ENCODE peak calls at places on chromosomes 4 and X, in nine cellular contexts. U, D, J, A, T, C, N, W and O are unnamed samples.

GRCh38 chr4:96525901-96526300 is 686.0 kb downstream of the PDHA2 start:
- DNase-seq in U (no peak), D (no peak), J (no peak), A (no peak), T (no peak), C (no peak), N (no peak), W (no peak), O (no peak)

GRCh38 chrX:57583477-57583876 is 8.3 kb upstream of the ZXDB start:
- DNase-seq in U (no peak), D (no peak), J (no peak), A (no peak), T (no peak), C (no peak), N (no peak), W (no peak), O (no peak)

GRCh38 chr4:184238072-184238743 is 20.5 kb upstream of the ENPP6 start:
- DNase-seq in U (no peak), D (no peak), J (no peak), A (no peak), T (no peak), C (no peak), N (no peak), W (no peak), O (no peak)

GRCh38 chr4:7808752-7809151 is 130.9 kb downstream of the AFAP1 start:
- DNase-seq in U (no peak), D (no peak), J (peak; percentile 18), A (peak; percentile 72), T (no peak), C (no peak), N (no peak), W (no peak), O (no peak)

GRCh38 chr4:101118641-101119040 is 228.7 kb downstream of the PPP3CA start:
- DNase-seq in U (no peak), D (no peak), J (no peak), A (no peak), T (no peak), C (no peak), N (no peak), W (no peak), O (no peak)

GRCh38 chr4:94126669-94127068 is 81.0 kb upstream of the SMARCAD1 start:
- DNase-seq in U (no peak), D (no peak), J (no peak), A (no peak), T (no peak), C (no peak), N (no peak), W (no peak), O (no peak)

GRCh38 chrX:154829926-154830442 is 4.5 kb downstream of the SMIM9 start:
- DNase-seq in U (no peak), D (no peak), J (no peak), A (no peak), T (no peak), C (no peak), N (no peak), W (no peak), O (no peak)

GRCh38 chrX:153414838-153415552 is 3.7 kb downstream of the ZFP92 start:
- DNase-seq in U (no peak), D (peak; percentile 63), J (no peak), A (peak; percentile 46), T (no peak), C (peak; percentile 49), N (no peak), W (peak; percentile 27), O (peak; percentile 47)

GRCh38 chrX:149074429-149074828 is 430.7 kb downstream of the IDS start:
- DNase-seq in U (no peak), D (no peak), J (no peak), A (peak; percentile 8), T (no peak), C (peak; percentile 61), N (no peak), W (peak; percentile 49), O (no peak)

GRCh38 chrX:108072746-108073145 is 18.6 kb downstream of the PSMD10 start:
- DNase-seq in U (no peak), D (no peak), J (no peak), A (peak; percentile 2), T (no peak), C (no peak), N (no peak), W (no peak), O (no peak)

GRCh38 chr4:155399974-155400697 is 23.4 kb upstream of the MAP9 start:
- DNase-seq in U (no peak), D (no peak), J (no peak), A (no peak), T (no peak), C (no peak), N (no peak), W (no peak), O (no peak)
- H3K27ac ChIP-seq in U (no peak overlapping the region), D (no peak overlapping the region), J (no peak overlapping the region), A (no peak overlapping the region), T (no peak overlapping the region), C (no peak overlapping the region), N (no peak overlapping the region), W (no peak overlapping the region), O (no peak overlapping the region)

GRCh38 chr4:168856312-168856711 is 153.7 kb downstream of the CBR4 start:
- DNase-seq in U (no peak), D (no peak), J (no peak), A (peak; percentile 97), T (no peak), C (no peak), N (no peak), W (no peak), O (no peak)

GRCh38 chr4:168857009-168857408 is 153.0 kb downstream of the CBR4 start:
- DNase-seq in U (no peak), D (no peak), J (no peak), A (no peak), T (no peak), C (no peak), N (no peak), W (no peak), O (no peak)

GRCh38 chr4:168859100-168859499 is 151.0 kb downstream of the CBR4 start:
- DNase-seq in U (no peak), D (no peak), J (no peak), A (no peak), T (no peak), C (no peak), N (no peak), W (no peak), O (no peak)

GRCh38 chr4:168859888-168860694 is 150.0 kb downstream of the CBR4 start:
- DNase-seq in U (no peak), D (no peak), J (no peak), A (no peak), T (no peak), C (no peak), N (no peak), W (no peak), O (no peak)

DNA sequence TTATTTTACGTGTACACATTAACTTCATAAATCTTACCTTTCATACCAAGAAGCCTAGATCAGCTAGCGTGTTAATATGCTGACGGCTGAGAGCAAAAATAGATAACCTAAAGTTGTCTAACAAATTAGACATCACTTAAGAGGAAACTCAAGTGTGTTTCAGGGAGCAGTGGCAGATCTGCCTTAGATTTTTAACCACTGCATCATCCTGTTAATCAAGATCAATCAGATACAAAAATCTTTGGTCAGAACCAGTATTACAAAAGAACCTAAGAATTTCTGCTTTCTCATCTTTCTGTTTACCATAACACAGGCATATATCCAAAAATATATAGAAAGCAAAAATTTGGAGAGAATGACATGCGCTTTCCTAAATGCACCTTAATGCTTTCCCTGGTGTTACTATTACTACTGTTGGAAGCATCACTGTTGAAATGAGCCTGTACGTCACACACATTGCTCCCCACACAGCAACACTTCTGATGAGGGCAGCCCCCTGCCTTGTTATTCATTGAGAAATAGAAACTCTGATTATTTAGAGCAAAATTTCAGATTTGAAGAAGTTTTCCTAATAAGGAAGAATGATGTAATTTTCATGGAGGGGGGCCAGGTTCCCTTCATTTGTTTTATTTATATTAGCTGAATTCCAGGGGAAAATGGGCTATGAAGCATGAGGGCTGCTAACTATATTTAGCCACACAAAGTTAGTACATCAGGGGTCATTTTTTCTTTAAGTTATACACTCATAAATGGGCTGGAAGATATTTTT is 152.3 kb downstream of the CBR4 start:
- DNase-seq in U (no peak), D (no peak), J (no peak), A (peak; percentile 75), T (no peak), C (no peak), N (no peak), W (no peak), O (no peak)
- H3K36me3 ChIP-seq in U (peaks cover 9% of the 10 kb centered on the region), D (no peaks in the 10 kb centered on the region), J (no peaks in the 10 kb centered on the region), A (peaks cover 10% of the 10 kb centered on the region), T (no peaks in the 10 kb centered on the region), C (no peaks in the 10 kb centered on the region), N (peaks cover 5% of the 10 kb centered on the region), W (peaks cover 9% of the 10 kb centered on the region), O (peaks cover 5% of the 10 kb centered on the region)

GRCh38 chr4:176789955-176790354 is 2.8 kb downstream of the VEGFC start:
- DNase-seq in U (no peak), D (no peak), J (no peak), A (peak; percentile 76), T (no peak), C (no peak), N (no peak), W (no peak), O (no peak)

GRCh38 chr4:176790398-176790797 is 2.3 kb downstream of the VEGFC start:
- DNase-seq in U (no peak), D (no peak), J (no peak), A (no peak), T (no peak), C (no peak), N (no peak), W (no peak), O (no peak)

GRCh38 chr4:176788248-176788647 is 4.5 kb downstream of the VEGFC start:
- DNase-seq in U (no peak), D (no peak), J (no peak), A (no peak), T (no peak), C (no peak), N (no peak), W (no peak), O (no peak)

GRCh38 chr4:176791591-176792347 is 953 bp downstream of the VEGFC start:
- DNase-seq in U (no peak), D (peak; percentile 79), J (peak; percentile 64), A (peak; percentile 70), T (no peak), C (peak; percentile 26), N (peak; percentile 72), W (peak; percentile 14), O (peak; percentile 47)

GRCh38 chr4:176788971-176789370 is 3.8 kb downstream of the VEGFC start:
- DNase-seq in U (no peak), D (no peak), J (no peak), A (no peak), T (no peak), C (no peak), N (no peak), W (no peak), O (no peak)
- H3K4me3 ChIP-seq in U (no peak overlapping the region), D (no peak overlapping the region), J (no peak overlapping the region), A (no peak overlapping the region), T (no peak overlapping the region), C (no peak overlapping the region), N (no peak overlapping the region), W (peak overlapping the region; percentile 85), O (peak overlapping the region; percentile 72)

DNA sequence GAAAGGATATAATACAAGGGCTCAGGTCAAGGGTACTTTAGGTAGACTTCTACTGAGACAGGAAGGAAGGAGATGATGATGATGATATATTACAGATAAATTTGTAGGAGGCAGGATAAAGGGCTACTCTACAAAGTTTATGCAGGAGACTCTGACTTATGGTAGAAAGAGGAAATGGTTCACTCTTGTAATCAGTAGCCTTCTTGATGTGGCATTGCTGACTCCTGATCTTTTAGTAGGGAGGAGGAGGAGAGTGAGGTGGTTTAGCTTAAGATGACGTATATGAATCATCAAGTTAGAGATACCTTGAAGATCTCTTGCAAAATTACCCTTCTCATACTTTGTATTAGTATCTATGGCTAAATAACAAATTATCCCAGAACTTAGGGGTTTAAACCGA is 4.7 kb downstream of the BLTP1 start:
- DNase-seq in U (no peak), D (no peak), J (no peak), A (no peak), T (no peak), C (no peak), N (no peak), W (no peak), O (no peak)
- H3K27ac ChIP-seq in U (no peak overlapping the region), D (no peak overlapping the region), J (no peak overlapping the region), A (no peak overlapping the region), T (no peak overlapping the region), C (no peak overlapping the region), N (no peak overlapping the region), W (no peak overlapping the region), O (no peak overlapping the region)